ENCODE peak calls at places on chromosomes 16 and 17, in seven cellular contexts. J, T, D, Q, P, S and W are unnamed samples.

GRCh38 chr17:63780507-63780906 is 6.5 kb downstream of the DDX42 start:
- DNase-seq in T (no peak), P (no peak), D (no peak), Q (no peak), J (no peak), S (no peak), W (no peak)

GRCh38 chr17:13114601-13115024 is 96.8 kb upstream of the ELAC2 start:
- DNase-seq in Q (no peak), P (no peak), T (peak), J (peak), S (no peak), D (peak), W (peak)

GRCh38 chr17:2400474-2400866 is 390 bp downstream of the MNT start:
- DNase-seq in Q (no peak), J (peak), P (no peak), D (peak), T (peak), S (no peak), W (peak)

GRCh38 chr16:75402821-75403475 is 30.4 kb downstream of the CFDP1 start:
- DNase-seq in D (no peak), S (no peak), Q (no peak), J (peak), P (no peak), T (peak), W (peak)

GRCh38 chr17:57665128-57665527 is 80.0 kb downstream of the CCDC182 start:
- DNase-seq in D (no peak), Q (no peak), P (no peak), S (no peak), J (no peak), T (no peak), W (peak)

GRCh38 chr16:48620445-48620844 is 10.5 kb upstream of the N4BP1 start:
- DNase-seq in D (no peak), S (no peak), J (no peak), T (no peak), Q (no peak), P (no peak), W (no peak)

GRCh38 chr16:24255446-24256352 is at the start of gene CACNG3:
- DNase-seq in J (peak), T (peak), S (peak), P (no peak), D (peak), Q (peak), W (peak)

GRCh38 chr16:48452991-48453760 is 68.0 kb upstream of the SIAH1 start:
- DNase-seq in Q (no peak), T (no peak), P (no peak), J (no peak), D (no peak), S (no peak), W (no peak)

GRCh38 chr16:57635266-57636097 is 7.1 kb downstream of the ADGRG1 start:
- DNase-seq in T (no peak), Q (no peak), S (no peak), J (peak), P (no peak), D (no peak), W (no peak)

GRCh38 chr17:79433396-79433795 is 177.5 kb downstream of the RBFOX3 start:
- DNase-seq in J (no peak), P (no peak), D (no peak), S (no peak), T (no peak), Q (no peak), W (no peak)

GRCh38 chr16:81708459-81709368 is 70.4 kb upstream of the PLCG2 start:
- DNase-seq in S (no peak), Q (no peak), T (no peak), D (no peak), P (no peak), J (no peak), W (no peak)

GRCh38 chr17:50127661-50128361 is 2.1 kb downstream of the SAMD14 start:
- DNase-seq in T (peak), Q (no peak), P (no peak), D (no peak), J (no peak), S (no peak), W (no peak)

GRCh38 chr17:74452841-74453661 is 13.4 kb upstream of the CD300A start:
- DNase-seq in D (peak), Q (no peak), T (no peak), S (no peak), J (no peak), P (no peak), W (no peak)

GRCh38 chr16:67651847-67652246 is 6.9 kb downstream of the CARMIL2 start:
- DNase-seq in D (no peak), P (no peak), T (no peak), S (no peak), J (no peak), Q (no peak), W (peak)

GRCh38 chr16:15950167-15950854 is 895 bp downstream of the ABCC1 start:
- DNase-seq in S (peak), D (no peak), P (no peak), T (peak), Q (no peak), J (peak), W (peak)

GRCh38 chr16:51062039-51062438 is 89.0 kb downstream of the SALL1 start:
- DNase-seq in S (no peak), J (peak), Q (no peak), D (no peak), T (no peak), P (no peak), W (no peak)

GRCh38 chr17:66165537-66166123 is 26.3 kb downstream of the CEP112 start:
- DNase-seq in J (peak), T (peak), S (peak), Q (no peak), P (peak), D (no peak), W (peak)

GRCh38 chr16:9370071-9370491 is 278.6 kb downstream of the HAPSTR1 start:
- DNase-seq in S (no peak), J (no peak), T (no peak), P (no peak), D (no peak), Q (no peak), W (no peak)

GRCh38 chr17:29005562-29005887 is 308 bp downstream of the SEZ6 start:
- DNase-seq in Q (no peak), J (no peak), P (no peak), D (no peak), T (no peak), S (no peak), W (no peak)

GRCh38 chr17:19306160-19307111 is 56.1 kb downstream of the B9D1 start:
- DNase-seq in S (no peak), T (no peak), P (peak), Q (peak), J (peak), D (no peak), W (no peak)

GRCh38 chr16:67499159-67499558 is 15.8 kb upstream of the AGRP start:
- DNase-seq in S (no peak), J (no peak), P (no peak), T (no peak), Q (no peak), D (no peak), W (no peak)

GRCh38 chr16:11484691-11485258 is 101.9 kb downstream of the LITAF start:
- DNase-seq in D (no peak), T (no peak), J (no peak), Q (no peak), P (no peak), S (no peak), W (no peak)

GRCh38 chr16:82995286-82995926 is 368.6 kb downstream of the CDH13 start:
- DNase-seq in T (no peak), S (no peak), J (no peak), D (no peak), P (no peak), Q (no peak), W (no peak)

GRCh38 chr17:8041249-8041928 is 2.5 kb downstream of the ALOX15B start:
- DNase-seq in T (peak), S (no peak), P (no peak), J (peak), Q (peak), D (no peak), W (peak)

GRCh38 chr16:56817938-56818337 is 47.1 kb upstream of the SLC12A3 start:
- DNase-seq in J (peak), P (no peak), D (no peak), T (no peak), S (no peak), Q (no peak), W (no peak)

GRCh38 chr17:80679816-80680215 is 135.2 kb downstream of the RPTOR start:
- DNase-seq in D (no peak), S (no peak), P (no peak), T (no peak), Q (no peak), J (no peak), W (no peak)

GRCh38 chr17:41968676-41969075 is 2.1 kb downstream of the CNP start:
- DNase-seq in Q (no peak), J (no peak), P (no peak), S (no peak), D (no peak), T (no peak), W (no peak)

GRCh38 chr17:41965694-41966375 is 760 bp upstream of the CNP start:
- DNase-seq in P (no peak), Q (no peak), J (peak), D (peak), T (peak), S (peak), W (peak)

GRCh38 chr17:41966453-41967140 is at the start of gene CNP:
- DNase-seq in S (peak), Q (peak), J (peak), D (peak), P (peak), T (peak), W (peak)

GRCh38 chr17:41967921-41968578 is 1.5 kb downstream of the CNP start:
- DNase-seq in Q (no peak), P (no peak), J (no peak), D (no peak), T (no peak), S (no peak), W (no peak)

GRCh38 chr17:41967141-41967920 is 736 bp downstream of the CNP start:
- DNase-seq in P (no peak), J (peak), S (peak), T (peak), D (peak), Q (no peak), W (peak)
- TF ChIP-seq TAF1 in P (peak), J (no peak), S (no peak), T (no peak), D (no peak), Q (no peak), W (no peak)

GRCh38 chr16:88746511-88746910 is 38.5 kb downstream of the PIEZO1 start:
- DNase-seq in T (no peak), S (no peak), Q (no peak), J (no peak), D (no peak), P (no peak), W (no peak)
- TF ChIP-seq POLR2AphosphoS5 in T (no peak), S (no peak), Q (no peak), J (no peak), D (no peak), P (no peak), W (no peak)

DNA sequence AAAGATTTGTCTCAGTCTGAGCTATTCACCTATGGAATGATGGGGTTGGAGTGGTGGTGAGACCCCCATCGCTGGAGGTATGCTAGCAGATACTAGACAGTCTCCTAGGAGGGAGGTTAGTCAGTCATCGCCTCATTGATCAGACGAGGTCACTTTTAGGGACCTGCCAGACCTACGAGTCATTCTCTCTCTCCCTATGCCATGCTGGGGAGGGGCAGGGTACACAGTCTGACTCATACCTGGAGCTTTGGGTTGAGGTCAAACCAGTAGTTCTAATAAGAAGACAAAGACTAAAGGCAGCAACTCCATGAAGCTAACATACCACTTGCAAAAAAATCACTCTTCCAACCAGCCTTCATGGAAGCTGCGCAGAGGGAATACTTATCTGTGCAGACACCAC is 236.7 kb upstream of the NLRP1 start:
- DNase-seq in T (no peak), J (peak), D (peak), P (no peak), S (no peak), Q (no peak), W (no peak)
- TF ChIP-seq TAF1 in T (no peak), J (no peak), D (no peak), P (no peak), S (no peak), Q (no peak), W (no peak)

GRCh38 chr16:379961-380836 is 1.6 kb downstream of the PGAP6 start:
- DNase-seq in S (no peak), J (no peak), T (no peak), Q (no peak), D (no peak), P (no peak), W (no peak)

GRCh38 chr16:381788-382717 is at the start of gene PGAP6:
- DNase-seq in D (peak), T (peak), S (peak), P (no peak), J (no peak), Q (peak), W (peak)

GRCh38 chr16:386641-387156 is 4.9 kb upstream of the PGAP6 start:
- DNase-seq in T (peak), S (no peak), D (no peak), P (no peak), Q (no peak), J (no peak), W (no peak)

GRCh38 chr16:380837-381787 is 666 bp downstream of the PGAP6 start:
- DNase-seq in J (no peak), S (peak), T (peak), P (no peak), Q (peak), D (peak), W (peak)

GRCh38 chr16:383326-384020 is 1.7 kb upstream of the PGAP6 start:
- DNase-seq in J (no peak), D (peak), T (no peak), Q (no peak), S (no peak), P (peak), W (no peak)
- TF ChIP-seq POLR2AphosphoS5 in J (no peak), D (peak), T (no peak), Q (peak), S (no peak), P (peak), W (no peak)